ENCODE peak calls at places on chromosomes 12 and 14, in six cellular contexts. L is A549; G is Caco-2; R is CD8-positive, alpha-beta memory T cell; U is hepatocyte; N is K562. S is an unnamed sample.

GRCh38 chr14:36505892-36506731 is 13.9 kb downstream of the NKX2-1 start:
- DNase-seq in L (no peak), G (no peak), R (no peak), U (no peak), N (no peak), S (peak; percentile 54)

GRCh38 chr12:115354007-115354452 is 670.1 kb upstream of the TBX3 start:
- DNase-seq in L (peak; percentile 68), G (no peak), R (no peak), U (peak; percentile 84), N (no peak), S (no peak)

GRCh38 chr14:101060171-101060601 is 156.7 kb upstream of the RTL1 start:
- DNase-seq in L (no peak), G (no peak), R (no peak), U (no peak), N (no peak), S (no peak)

GRCh38 chr14:101819251-101819990 is 57.9 kb downstream of the PPP2R5C start:
- DNase-seq in L (no peak), G (no peak), R (peak; percentile 78), U (no peak), N (no peak), S (no peak)

GRCh38 chr12:112294793-112295192 is 87.4 kb downstream of the HECTD4 start:
- DNase-seq in L (no peak), G (peak; percentile 22), R (no peak), U (peak; percentile 8), N (no peak), S (peak; percentile 37)

GRCh38 chr12:62533755-62534107 is 67.1 kb downstream of the MON2 start:
- DNase-seq in L (no peak), G (no peak), R (no peak), U (no peak), N (no peak), S (no peak)

GRCh38 chr14:79162833-79163232 is 992.7 kb downstream of the NRXN3 start:
- DNase-seq in L (no peak), G (no peak), R (no peak), U (no peak), N (no peak), S (no peak)

GRCh38 chr14:104826197-104826857 is 25.4 kb downstream of the ZBTB42 start:
- DNase-seq in L (peak; percentile 92), G (peak; percentile 95), R (peak; percentile 96), U (peak; percentile 94), N (peak; percentile 85), S (peak; percentile 92)

GRCh38 chr12:34402228-34402898 is 380.1 kb downstream of the ALG10 start:
- DNase-seq in L (no peak), G (no peak), R (peak; percentile 1), U (peak; percentile 3), N (peak; percentile 3), S (no peak)

GRCh38 chr12:55935742-55936151 is 4.8 kb downstream of the DGKA start:
- DNase-seq in L (no peak), G (no peak), R (no peak), U (no peak), N (no peak), S (no peak)

GRCh38 chr14:60922050-60922449 is 58.8 kb downstream of the TRMT5 start:
- DNase-seq in L (no peak), G (no peak), R (no peak), U (no peak), N (no peak), S (peak; percentile 9)

GRCh38 chr12:103909811-103910210 is 20.4 kb upstream of the HSP90B1 start:
- DNase-seq in L (no peak), G (no peak), R (no peak), U (no peak), N (no peak), S (no peak)

DNA sequence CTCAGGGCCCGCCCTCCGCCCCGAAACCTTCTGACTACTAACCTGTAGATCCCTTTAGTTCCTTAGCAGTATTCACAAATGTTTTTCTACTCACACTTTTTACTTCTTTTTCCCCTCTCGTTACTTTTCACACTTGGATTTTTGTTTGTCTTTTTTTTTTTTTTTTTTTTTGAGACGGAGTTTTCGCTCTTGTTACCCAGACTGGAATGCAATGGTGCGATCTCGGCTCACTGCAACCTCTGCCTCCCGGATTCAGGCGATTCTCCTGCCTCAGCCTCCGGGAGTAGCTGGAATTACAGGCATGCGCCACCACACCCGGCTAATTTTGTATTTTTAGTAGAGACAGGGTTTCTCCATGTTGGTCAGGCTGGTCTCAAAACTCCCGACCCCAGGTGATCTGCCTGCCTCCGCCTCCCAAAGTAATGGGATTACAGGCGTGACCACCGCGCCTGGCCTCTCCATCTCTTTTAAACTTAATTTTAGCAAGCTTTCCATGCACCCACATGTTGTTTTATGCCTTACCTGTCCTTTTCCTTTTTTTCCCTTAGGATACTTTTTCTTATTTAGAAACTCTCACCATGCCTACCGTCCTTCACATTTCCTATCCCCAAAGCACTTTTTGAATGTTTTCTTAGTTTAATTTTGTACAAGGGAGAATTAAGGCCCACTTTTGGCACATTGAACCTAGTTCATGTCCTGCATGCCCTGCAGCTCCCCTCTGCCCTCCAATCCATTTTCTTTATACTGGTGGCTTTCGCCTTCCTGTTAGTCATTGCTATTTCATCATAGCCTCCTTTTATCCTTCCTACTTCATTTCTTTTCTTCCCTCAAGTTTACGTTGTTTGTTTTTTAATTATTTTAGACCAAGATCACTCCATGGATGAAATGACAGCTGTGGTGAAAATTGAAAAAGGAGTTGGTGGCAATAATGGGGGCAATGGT is 1.1 kb downstream of the SP1 start:
- DNase-seq in L (no peak), G (no peak), R (no peak), U (no peak), N (no peak), S (peak; percentile 63)
- H3K4me1 ChIP-seq in L (peaks cover 39% of the 10 kb centered on the region), G (peaks cover 22% of the 10 kb centered on the region), R (peaks cover 47% of the 10 kb centered on the region), U (peaks cover 43% of the 10 kb centered on the region), N (peaks cover 38% of the 10 kb centered on the region), S (peaks cover 24% of the 10 kb centered on the region)

GRCh38 chr14:99244299-99244959 is 27.6 kb downstream of the BCL11B start:
- DNase-seq in L (no peak), G (no peak), R (no peak), U (no peak), N (no peak), S (no peak)
- H3K4me1 ChIP-seq in L (no peaks in the 10 kb centered on the region), G (no peaks in the 10 kb centered on the region), R (peaks cover 89% of the 10 kb centered on the region), U (peaks cover 39% of the 10 kb centered on the region), N (no peaks in the 10 kb centered on the region), S (peaks cover 14% of the 10 kb centered on the region)

GRCh38 chr12:51974646-51975045 is 23.1 kb downstream of the ACVR1B start:
- DNase-seq in L (no peak), G (no peak), R (no peak), U (no peak), N (no peak), S (no peak)
- H3K4me1 ChIP-seq in L (peaks cover 69% of the 10 kb centered on the region), G (peaks cover 96% of the 10 kb centered on the region), R (peaks cover 62% of the 10 kb centered on the region), U (peaks cover 65% of the 10 kb centered on the region), N (peaks cover 44% of the 10 kb centered on the region), S (peaks cover 52% of the 10 kb centered on the region)

DNA sequence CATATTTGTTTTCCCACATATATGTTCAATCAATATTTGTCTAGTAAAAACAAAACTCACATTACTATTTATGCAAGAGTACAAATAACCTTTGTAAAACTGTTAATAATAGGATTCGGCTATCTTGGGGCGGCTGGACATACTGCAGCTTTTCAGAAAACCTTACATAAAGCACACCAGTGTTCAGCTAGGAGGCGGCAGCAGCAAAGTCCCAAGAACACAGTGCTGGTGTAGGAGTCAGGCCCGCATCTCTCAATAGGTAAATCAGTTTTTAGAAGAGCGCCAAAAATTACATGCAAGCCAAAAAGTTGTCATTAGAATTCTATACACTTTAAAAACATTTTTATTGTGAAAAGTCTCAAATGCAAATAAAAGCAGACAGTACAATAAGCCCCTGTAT is 37.5 kb downstream of the CCDC88C start:
- DNase-seq in L (no peak), G (no peak), R (no peak), U (no peak), N (no peak), S (no peak)
- H3K4me1 ChIP-seq in L (peaks cover 3% of the 10 kb centered on the region), G (no peaks in the 10 kb centered on the region), R (peaks cover 98% of the 10 kb centered on the region), U (peaks cover 38% of the 10 kb centered on the region), N (peaks cover 15% of the 10 kb centered on the region), S (peaks cover 8% of the 10 kb centered on the region)

GRCh38 chr14:89365071-89365801 is 51.8 kb downstream of the FOXN3 start:
- DNase-seq in L (no peak), G (no peak), R (peak; percentile 25), U (no peak), N (no peak), S (peak; percentile 40)

GRCh38 chr14:89368490-89369477 is 48.2 kb downstream of the FOXN3 start:
- DNase-seq in L (no peak), G (peak; percentile 72), R (no peak), U (peak; percentile 69), N (no peak), S (peak; percentile 25)

GRCh38 chr14:89369656-89370055 is 47.4 kb downstream of the FOXN3 start:
- DNase-seq in L (no peak), G (no peak), R (no peak), U (no peak), N (no peak), S (no peak)

GRCh38 chr14:89366580-89367448 is 50.2 kb downstream of the FOXN3 start:
- DNase-seq in L (no peak), G (no peak), R (no peak), U (peak; percentile 59), N (no peak), S (peak; percentile 32)

DNA sequence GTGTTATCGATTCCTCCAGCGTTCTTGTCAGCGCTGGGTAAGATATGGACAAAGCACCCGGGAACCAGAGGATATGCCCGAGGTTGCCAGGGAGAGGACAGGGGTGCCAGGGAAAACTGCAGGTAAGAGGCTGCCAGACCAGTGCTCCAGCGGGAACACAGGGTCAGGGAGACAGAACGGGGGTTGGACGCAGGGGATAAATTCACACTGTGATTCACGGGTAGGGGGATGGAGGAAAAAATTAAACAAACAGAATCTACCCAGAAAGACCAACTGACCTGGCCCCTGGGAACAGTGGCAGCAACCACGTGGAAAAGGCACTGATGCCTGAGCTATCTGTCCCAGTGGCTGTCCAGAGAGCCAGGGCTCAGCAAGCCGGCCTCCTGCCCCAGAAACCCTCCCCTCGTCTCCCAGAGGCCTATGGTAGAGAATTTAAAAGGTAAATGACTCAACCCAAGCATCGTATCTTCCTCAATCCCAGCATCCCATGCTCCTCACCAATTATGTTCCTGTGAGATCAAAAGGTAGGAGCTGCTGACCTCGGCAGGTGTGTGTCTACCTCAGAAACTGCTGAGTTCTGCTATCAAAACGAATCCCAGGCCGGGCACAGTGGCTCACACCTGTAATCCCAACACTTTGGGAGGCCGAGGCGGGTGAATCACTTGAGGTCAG is 49.4 kb downstream of the FOXN3 start:
- DNase-seq in L (no peak), G (no peak), R (no peak), U (no peak), N (no peak), S (no peak)
- H3K4me1 ChIP-seq in L (peaks cover 5% of the 10 kb centered on the region), G (peaks cover 24% of the 10 kb centered on the region), R (peaks cover 46% of the 10 kb centered on the region), U (peaks cover 39% of the 10 kb centered on the region), N (no peaks in the 10 kb centered on the region), S (peaks cover 17% of the 10 kb centered on the region)

GRCh38 chr12:120836119-120836684 is 68.0 kb downstream of the SPPL3 start:
- DNase-seq in L (no peak), G (no peak), R (no peak), U (no peak), N (no peak), S (no peak)
- H3K4me1 ChIP-seq in L (peaks cover 3% of the 10 kb centered on the region), G (peaks cover 7% of the 10 kb centered on the region), R (peaks cover 50% of the 10 kb centered on the region), U (peaks cover 29% of the 10 kb centered on the region), N (peaks cover 7% of the 10 kb centered on the region), S (peaks cover 67% of the 10 kb centered on the region)

DNA sequence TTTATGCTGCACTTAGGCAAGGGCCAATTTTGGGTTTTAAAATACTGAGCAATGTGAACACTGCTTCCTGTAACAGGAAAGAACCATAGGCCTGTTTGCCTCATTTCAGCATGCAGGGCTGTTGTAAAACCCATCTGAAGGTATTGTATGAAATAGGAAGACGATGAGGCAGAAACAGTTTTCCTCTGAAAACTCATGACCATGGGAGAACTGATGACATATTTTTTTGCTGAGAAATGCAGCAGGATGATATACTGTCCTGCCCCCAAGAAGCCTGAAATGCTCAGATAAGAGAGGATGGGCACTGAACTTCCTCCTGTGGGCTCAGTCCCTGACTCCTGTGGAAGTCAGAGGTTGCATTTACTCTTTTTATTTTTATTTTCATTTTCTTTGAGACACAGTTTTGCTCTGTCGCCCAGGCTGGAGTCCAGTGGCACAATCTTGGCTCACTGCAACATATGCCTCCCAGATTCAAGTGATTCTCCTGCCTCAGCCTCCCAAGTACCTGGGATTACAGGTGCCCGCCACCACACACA is 17.4 kb downstream of the PYGL start:
- DNase-seq in L (no peak), G (no peak), R (no peak), U (no peak), N (peak; percentile 15), S (no peak)
- H3K4me1 ChIP-seq in L (no peaks in the 10 kb centered on the region), G (peaks cover 11% of the 10 kb centered on the region), R (no peaks in the 10 kb centered on the region), U (no peaks in the 10 kb centered on the region), N (peaks cover 27% of the 10 kb centered on the region), S (no peaks in the 10 kb centered on the region)